ENCODE peak calls at places on chromosomes 12 and 14, in eight cellular contexts. E is fibroblast of lung; Z is right lobe of liver; B is CD8-positive, alpha-beta T cell; G is Caco-2; S is esophagus squamous epithelium; H is cardiac muscle cell; K is endothelial cell. L is an unnamed sample.

GRCh38 chr12:19915392-19916192 is 452.7 kb upstream of the PDE3A start:
- DNase-seq in E (peak; percentile 57), Z (no peak), B (no peak), G (no peak), S (no peak), H (peak; percentile 47), K (peak; percentile 15), L (no peak)

GRCh38 chr12:124466200-124467128 is 100.9 kb downstream of the NCOR2 start:
- DNase-seq in E (peak; percentile 50), Z (no peak), B (peak; percentile 88), G (no peak), S (peak; percentile 32), H (no peak), K (no peak), L (peak; percentile 79)

GRCh38 chr12:104460973-104461693 is 4.4 kb downstream of the CHST11 start:
- DNase-seq in E (peak; percentile 18), Z (no peak), B (no peak), G (no peak), S (no peak), H (no peak), K (no peak), L (no peak)

GRCh38 chr12:1091350-1091749 is 100.3 kb downstream of the ERC1 start:
- DNase-seq in E (no peak), Z (no peak), B (no peak), G (no peak), S (no peak), H (no peak), K (no peak), L (no peak)

GRCh38 chr12:93777249-93777648 is 100.1 kb downstream of the CRADD start:
- DNase-seq in E (peak; percentile 62), Z (no peak), B (no peak), G (no peak), S (no peak), H (no peak), K (no peak), L (no peak)

GRCh38 chr12:30152705-30153104 is 369.0 kb upstream of the TMTC1 start:
- DNase-seq in E (no peak), Z (no peak), B (no peak), G (no peak), S (no peak), H (no peak), K (no peak), L (no peak)

GRCh38 chr12:9910716-9911421 is 21.3 kb downstream of the CLEC2A start:
- DNase-seq in E (no peak), Z (no peak), B (no peak), G (no peak), S (no peak), H (no peak), K (no peak), L (no peak)

GRCh38 chr12:79826267-79827128 is 108.4 kb downstream of the PPP1R12A start:
- DNase-seq in E (no peak), Z (no peak), B (no peak), G (no peak), S (no peak), H (no peak), K (no peak), L (no peak)

GRCh38 chr14:101110729-101111619 is 207.5 kb upstream of the RTL1 start:
- DNase-seq in E (no peak), Z (peak; percentile 31), B (peak; percentile 7), G (no peak), S (no peak), H (no peak), K (no peak), L (no peak)

GRCh38 chr12:89411846-89412245 is 59.5 kb upstream of the DUSP6 start:
- DNase-seq in E (no peak), Z (no peak), B (no peak), G (no peak), S (no peak), H (no peak), K (no peak), L (no peak)

GRCh38 chr12:88237954-88238353 is 95.8 kb downstream of the TMTC3 start:
- DNase-seq in E (peak; percentile 82), Z (no peak), B (no peak), G (no peak), S (no peak), H (no peak), K (no peak), L (no peak)

GRCh38 chr14:45201908-45202307 is 51.1 kb downstream of the MIS18BP1 start:
- DNase-seq in E (peak; percentile 41), Z (no peak), B (peak; percentile 14), G (no peak), S (no peak), H (peak; percentile 26), K (peak; percentile 12), L (no peak)

GRCh38 chr14:85960781-85961180 is 430.8 kb downstream of the FLRT2 start:
- DNase-seq in E (no peak), Z (no peak), B (no peak), G (no peak), S (no peak), H (no peak), K (no peak), L (no peak)

GRCh38 chr12:14394317-14395058 is 29.0 kb downstream of the ATF7IP start:
- DNase-seq in E (peak; percentile 94), Z (no peak), B (peak; percentile 35), G (peak; percentile 56), S (no peak), H (peak; percentile 77), K (peak; percentile 14), L (no peak)

GRCh38 chr12:93982847-93983315 is 165.5 kb upstream of the PLXNC1 start:
- DNase-seq in E (peak; percentile 94), Z (no peak), B (no peak), G (no peak), S (no peak), H (no peak), K (no peak), L (no peak)

GRCh38 chr12:93351726-93352125 is 26.0 kb upstream of the NUDT4 start:
- DNase-seq in E (no peak), Z (no peak), B (no peak), G (no peak), S (no peak), H (no peak), K (no peak), L (no peak)

GRCh38 chr12:114834621-114835020 is 150.6 kb upstream of the TBX3 start:
- DNase-seq in E (peak; percentile 73), Z (no peak), B (no peak), G (no peak), S (no peak), H (no peak), K (no peak), L (no peak)

GRCh38 chr12:42407306-42407705 is 81.3 kb downstream of the PPHLN1 start:
- DNase-seq in E (peak; percentile 14), Z (no peak), B (no peak), G (no peak), S (no peak), H (no peak), K (no peak), L (no peak)

GRCh38 chr14:98955741-98956070 is 316.3 kb downstream of the BCL11B start:
- DNase-seq in E (no peak), Z (no peak), B (no peak), G (no peak), S (no peak), H (no peak), K (no peak), L (no peak)

GRCh38 chr14:58738876-58739275 is 101.1 kb downstream of the DACT1 start:
- DNase-seq in E (no peak), Z (no peak), B (no peak), G (no peak), S (no peak), H (no peak), K (no peak), L (no peak)

GRCh38 chr12:62435337-62436163 is 31.1 kb upstream of the MON2 start:
- DNase-seq in E (peak; percentile 59), Z (peak; percentile 56), B (peak; percentile 36), G (peak; percentile 63), S (no peak), H (peak; percentile 74), K (peak; percentile 56), L (peak; percentile 20)
- TF ChIP-seq CTCF in E (peak; percentile 79), Z (peak; percentile 18), B (no peak), G (no peak), S (no peak), H (peak; percentile 74), K (no peak), L (no peak)

DNA sequence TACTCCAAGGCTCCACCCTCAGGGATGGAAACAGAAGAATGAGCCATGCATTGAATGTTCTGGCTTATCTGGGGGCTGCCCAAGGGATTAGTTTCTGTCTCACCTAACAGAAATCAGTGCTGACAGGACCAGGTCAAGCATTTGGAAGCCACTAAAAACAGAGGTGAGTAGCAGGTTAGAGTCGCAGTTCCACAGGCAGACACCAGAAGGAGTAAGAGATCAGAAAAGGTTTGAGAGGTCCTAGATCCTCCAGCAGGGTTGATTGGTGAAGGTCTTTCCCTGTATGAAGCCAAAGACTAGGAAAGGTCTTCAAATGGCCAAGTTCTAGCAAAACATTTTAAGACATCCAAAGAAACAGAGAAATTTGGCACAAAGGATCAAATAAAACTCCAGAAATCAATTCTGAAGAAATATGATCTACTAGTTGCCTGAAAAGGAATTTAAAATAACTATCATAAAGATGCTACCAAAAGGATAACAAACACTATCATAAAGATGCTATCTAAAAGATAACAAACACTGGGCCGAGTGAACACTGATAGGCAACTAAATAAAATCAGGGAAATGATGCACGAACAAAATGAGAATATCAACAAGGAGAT is 19.5 kb upstream of the TTC9 start:
- DNase-seq in E (peak; percentile 25), Z (peak; percentile 53), B (peak; percentile 68), G (peak; percentile 68), S (no peak), H (peak; percentile 74), K (peak; percentile 68), L (no peak)
- TF ChIP-seq CTCF in E (peak; percentile 56), Z (peak; percentile 91), B (peak; percentile 93), G (peak; percentile 82), S (peak; percentile 82), H (peak; percentile 74), K (peak; percentile 69), L (peak; percentile 74)

DNA sequence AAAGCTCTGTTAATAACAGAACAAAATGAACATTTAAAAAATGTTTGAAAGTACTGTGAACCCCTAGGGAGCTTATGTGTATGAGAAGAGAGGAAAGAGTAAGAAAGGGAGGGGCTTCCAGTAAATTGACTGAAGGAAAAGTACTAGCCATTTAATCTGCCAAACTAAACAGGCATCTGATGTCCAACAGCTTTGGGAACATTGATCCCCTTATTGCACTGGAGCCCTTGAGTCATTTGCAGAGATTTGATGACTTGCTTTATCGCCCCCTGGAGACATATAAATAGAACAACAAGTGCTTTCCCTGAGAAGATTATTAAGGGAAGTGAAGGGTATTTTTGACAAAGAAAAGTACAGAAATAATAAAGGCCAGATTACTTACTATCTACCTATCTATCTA is 319.3 kb upstream of the NOVA1 start:
- DNase-seq in E (peak; percentile 28), Z (no peak), B (no peak), G (no peak), S (no peak), H (peak; percentile 24), K (no peak), L (no peak)
- TF ChIP-seq CTCF in E (peak; percentile 53), Z (peak; percentile 62), B (no peak), G (peak; percentile 35), S (no peak), H (peak; percentile 58), K (peak; percentile 38), L (no peak)

DNA sequence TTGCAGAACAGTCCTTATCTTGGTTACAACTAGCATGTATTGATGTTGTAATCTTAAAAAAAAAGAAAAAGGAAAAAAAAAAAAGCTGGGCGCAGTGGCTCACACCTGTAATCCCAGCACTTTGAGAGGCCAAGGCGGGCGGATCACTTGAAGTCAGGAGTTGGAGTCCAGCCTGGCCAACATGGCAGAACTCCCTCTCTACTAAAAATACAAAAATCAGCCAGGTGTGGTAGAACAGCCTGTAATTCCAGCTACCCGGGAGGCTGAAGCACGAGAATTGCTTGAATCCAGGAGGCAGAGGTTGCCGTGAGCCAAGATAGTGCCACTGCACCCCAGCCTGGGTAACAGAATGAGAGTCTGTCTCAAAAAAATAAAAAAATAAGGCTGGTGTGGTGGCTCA is 25.6 kb upstream of the TEAD4 start:
- DNase-seq in E (no peak), Z (no peak), B (no peak), G (no peak), S (no peak), H (no peak), K (no peak), L (no peak)
- TF ChIP-seq CTCF in E (no peak), Z (no peak), B (no peak), G (no peak), S (no peak), H (no peak), K (no peak), L (no peak)

L was measured in activated B cell treated with CpG ODN at 0.5 μM for 24 hours.